ENCODE peak calls at places on chromosomes 16 and 17, in eight cellular contexts. P is heart left ventricle, S is neural crest cell, Y is left ventricle myocardium inferior, M is heart right ventricle, X is RWPE1, U is HFF-Myc, C is WTC11. Q is an unnamed sample.

GRCh38 chr17:2707721-2708584 is 3.6 kb downstream of the CLUH start:
- DNase-seq in P (peak; percentile 85), S (peak; percentile 39), Y (peak; percentile 84), M (peak; percentile 81), X (no peak), U (no peak), C (peak; percentile 73), Q (no peak)

GRCh38 chr16:72400257-72401078 is 228.5 kb upstream of the PMFBP1 start:
- DNase-seq in P (peak; percentile 19), S (peak; percentile 63), Y (no peak), M (peak; percentile 8), X (peak; percentile 53), U (peak; percentile 56), C (peak; percentile 60), Q (no peak)

GRCh38 chr17:61457226-61457983 is 5.2 kb downstream of the TBX4 start:
- DNase-seq in P (no peak), S (no peak), Y (no peak), M (no peak), X (no peak), U (no peak), C (peak; percentile 55), Q (no peak)

GRCh38 chr17:67983289-67983688 is 13.0 kb downstream of the C17orf58 start:
- DNase-seq in P (no peak), S (no peak), Y (no peak), M (no peak), X (no peak), U (no peak), C (no peak), Q (no peak)

GRCh38 chr16:12057276-12057675 is 80.7 kb downstream of the SNX29 start:
- DNase-seq in P (no peak), S (no peak), Y (no peak), M (no peak), X (no peak), U (no peak), C (no peak), Q (no peak)

GRCh38 chr16:12157510-12158093 is 181.1 kb downstream of the SNX29 start:
- DNase-seq in P (no peak), S (no peak), Y (no peak), M (no peak), X (no peak), U (no peak), C (no peak), Q (no peak)

GRCh38 chr16:47460755-47461597 is at the start of the genes ITFG1 and PHKB:
- DNase-seq in P (peak; percentile 95), S (peak; percentile 86), Y (peak; percentile 94), M (peak; percentile 93), X (peak; percentile 77), U (peak; percentile 63), C (peak; percentile 93), Q (peak; percentile 95)

GRCh38 chr16:83779881-83780280 is 27.9 kb upstream of the HSBP1 start:
- DNase-seq in P (no peak), S (no peak), Y (no peak), M (no peak), X (no peak), U (no peak), C (no peak), Q (no peak)

GRCh38 chr17:2610640-2611175 is 17.3 kb downstream of the PAFAH1B1 start:
- DNase-seq in P (no peak), S (no peak), Y (no peak), M (no peak), X (no peak), U (no peak), C (no peak), Q (no peak)

GRCh38 chr17:50344712-50345380 is 1.1 kb upstream of the XYLT2 start:
- DNase-seq in P (no peak), S (no peak), Y (no peak), M (no peak), X (no peak), U (no peak), C (no peak), Q (no peak)

GRCh38 chr17:410674-411401 is 58.2 kb upstream of the RPH3AL start:
- DNase-seq in P (no peak), S (no peak), Y (no peak), M (no peak), X (no peak), U (peak; percentile 2), C (no peak), Q (no peak)

GRCh38 chr16:69848635-69849545 is 86.8 kb downstream of the WWP2 start:
- DNase-seq in P (peak; percentile 90), S (no peak), Y (peak; percentile 86), M (peak; percentile 93), X (no peak), U (peak; percentile 32), C (no peak), Q (no peak)

GRCh38 chr17:49523196-49523595 is 28.1 kb downstream of the NGFR start:
- DNase-seq in P (no peak), S (no peak), Y (no peak), M (no peak), X (no peak), U (no peak), C (peak; percentile 4), Q (no peak)

GRCh38 chr17:42142371-42142896 is 12.4 kb downstream of the RAB5C start:
- DNase-seq in P (no peak), S (no peak), Y (no peak), M (no peak), X (no peak), U (no peak), C (no peak), Q (no peak)

GRCh38 chr16:704552-705380 is 835 bp downstream of the FBXL16 start:
- DNase-seq in P (no peak), S (no peak), Y (no peak), M (no peak), X (no peak), U (no peak), C (no peak), Q (no peak)
- TF ChIP-seq CTCF in P (no peak), S (no peak), Y (no peak), M (no peak), X (no peak), U (no peak), C (no peak), Q (no peak)

GRCh38 chr16:79770244-79771064 is 169.9 kb upstream of the MAF start:
- DNase-seq in P (peak; percentile 92), S (peak; percentile 73), Y (peak; percentile 91), M (peak; percentile 88), X (peak; percentile 97), U (peak; percentile 14), C (peak; percentile 87), Q (peak; percentile 46)

GRCh38 chr16:79764415-79765149 is 164.0 kb upstream of the MAF start:
- DNase-seq in P (no peak), S (no peak), Y (no peak), M (no peak), X (no peak), U (no peak), C (no peak), Q (no peak)

GRCh38 chr16:79768594-79768993 is 168.1 kb upstream of the MAF start:
- DNase-seq in P (no peak), S (no peak), Y (no peak), M (no peak), X (no peak), U (no peak), C (no peak), Q (no peak)

GRCh38 chr16:79769320-79770243 is 169.0 kb upstream of the MAF start:
- DNase-seq in P (no peak), S (no peak), Y (no peak), M (no peak), X (no peak), U (no peak), C (no peak), Q (no peak)

DNA sequence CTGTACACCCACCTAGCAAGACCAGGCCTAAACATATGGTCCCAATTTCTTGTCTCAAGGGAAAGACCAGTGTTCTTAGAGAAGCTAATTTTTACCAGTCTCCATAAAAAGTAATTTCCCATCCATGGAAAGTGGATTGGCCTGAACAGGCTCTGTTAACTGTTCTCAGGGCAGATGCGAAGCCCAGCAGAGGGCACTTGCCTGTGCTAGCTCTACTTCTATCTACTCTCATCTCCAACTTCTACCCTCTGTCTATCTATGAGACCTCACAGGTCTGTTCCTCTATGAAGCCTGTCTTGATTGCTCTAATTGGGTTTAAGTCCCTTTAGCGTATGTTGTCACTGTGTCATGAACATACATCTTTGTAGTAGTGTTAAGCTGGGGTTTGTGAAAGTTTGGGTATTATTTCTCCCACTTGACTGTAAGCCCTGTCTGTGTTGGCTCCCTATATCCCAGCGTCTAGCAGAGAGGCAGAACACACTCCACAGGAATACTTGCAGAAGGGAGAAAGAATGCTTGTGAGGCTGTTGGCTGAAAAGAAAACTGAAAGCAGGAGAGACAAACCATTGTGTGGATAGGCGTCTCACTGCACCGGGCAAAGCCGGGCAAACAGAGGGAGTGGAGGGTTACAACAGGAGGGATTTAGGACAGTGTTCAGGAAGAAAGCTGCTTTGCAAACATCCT is 167.2 kb upstream of the MAF start:
- DNase-seq in P (no peak), S (no peak), Y (no peak), M (no peak), X (no peak), U (no peak), C (peak; percentile 14), Q (no peak)
- TF ChIP-seq CTCF in P (peak; percentile 42), S (peak; percentile 34), Y (peak; percentile 39), M (peak; percentile 32), X (no peak), U (peak; percentile 8), C (no peak), Q (no peak)

GRCh38 chr17:19363460-19364035 is 1.0 kb upstream of the B9D1 start:
- DNase-seq in P (no peak), S (no peak), Y (no peak), M (no peak), X (no peak), U (no peak), C (no peak), Q (no peak)

GRCh38 chr17:19361326-19361725 is 1.2 kb downstream of the B9D1 start:
- DNase-seq in P (no peak), S (no peak), Y (no peak), M (no peak), X (no peak), U (no peak), C (no peak), Q (peak; percentile 11)

GRCh38 chr17:19361975-19362292 is 589 bp downstream of the B9D1 start:
- DNase-seq in P (no peak), S (no peak), Y (no peak), M (no peak), X (no peak), U (no peak), C (no peak), Q (no peak)

GRCh38 chr17:19362293-19363113 is at the start of gene B9D1:
- DNase-seq in P (peak; percentile 93), S (peak; percentile 97), Y (peak; percentile 90), M (peak; percentile 89), X (peak; percentile 97), U (peak; percentile 75), C (peak; percentile 94), Q (peak; percentile 85)

DNA sequence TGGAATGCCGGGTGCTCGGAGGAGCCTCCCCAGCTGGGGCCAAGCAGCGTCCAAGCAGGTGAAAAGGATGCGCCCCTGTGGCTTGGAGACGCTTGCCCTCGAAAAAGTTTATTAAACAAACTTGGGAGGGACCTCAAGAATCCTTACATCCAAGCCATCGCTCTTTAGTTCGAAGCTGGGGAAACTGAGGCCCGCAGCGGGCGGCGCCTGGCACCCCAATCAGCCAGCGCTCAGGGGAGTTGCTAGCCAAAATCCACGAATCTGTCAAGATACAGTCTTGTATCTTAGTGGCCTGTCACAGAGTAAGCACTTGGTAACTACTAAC is 553 bp upstream of the B9D1 start:
- DNase-seq in P (no peak), S (no peak), Y (no peak), M (no peak), X (no peak), U (no peak), C (no peak), Q (no peak)
- TF ChIP-seq CTCF in P (peak; percentile 21), S (no peak), Y (peak; percentile 6), M (no peak), X (peak; percentile 62), U (no peak), C (no peak), Q (peak; percentile 16)

GRCh38 chr16:22967696-22968095 is 153.7 kb downstream of the HS3ST2 start:
- DNase-seq in P (no peak), S (no peak), Y (no peak), M (no peak), X (no peak), U (no peak), C (no peak), Q (no peak)
- TF ChIP-seq CTCF in P (no peak), S (no peak), Y (no peak), M (no peak), X (no peak), U (no peak), C (no peak), Q (no peak)